ENCODE peak calls at places on chromosomes 2 and 18, in eight cellular contexts. B is neural progenitor cell, K is MM.1S, G is OCI-LY7, W is PC-3, F is SK-N-SH, Z is HCT116, V is hepatocyte. T is an unnamed sample.
A peak's percentile ranks its signal among the peaks of the same experiment; 100 is the strongest.

GRCh38 chr2:48508461-48509124 is 21.4 kb upstream of the STON1 start:
- DNase-seq in B (peak; percentile 66), K (no peak), G (no peak), W (peak; percentile 21), F (no peak), Z (no peak), V (peak; percentile 54), T (peak; percentile 72)

GRCh38 chr18:47883771-47884413 is 46.6 kb downstream of the SMAD2 start:
- DNase-seq in B (no peak), K (no peak), G (no peak), W (peak; percentile 51), F (no peak), Z (no peak), V (peak; percentile 13), T (no peak)

GRCh38 chr2:210072922-210073509 is 70.6 kb downstream of the RPE start:
- DNase-seq in B (peak; percentile 9), K (peak; percentile 24), G (peak; percentile 58), W (peak; percentile 62), F (peak; percentile 18), Z (peak; percentile 35), V (peak; percentile 29), T (peak; percentile 65)

GRCh38 chr2:46824611-46825010 is 91.0 kb downstream of the MCFD2 start:
- DNase-seq in B (no peak), K (no peak), G (no peak), W (no peak), F (no peak), Z (no peak), V (no peak), T (no peak)

GRCh38 chr2:95025406-95026319 is at the start of gene MAL:
- DNase-seq in B (peak; percentile 31), K (no peak), G (no peak), W (no peak), F (peak; percentile 49), Z (no peak), V (no peak), T (peak; percentile 84)

GRCh38 chr2:134433934-134434333 is 180.1 kb downstream of the MGAT5 start:
- DNase-seq in B (no peak), K (no peak), G (no peak), W (no peak), F (no peak), Z (no peak), V (no peak), T (no peak)

GRCh38 chr2:141522702-141523101 is 608.1 kb downstream of the LRP1B start:
- DNase-seq in B (no peak), K (no peak), G (no peak), W (no peak), F (peak; percentile 17), Z (no peak), V (no peak), T (no peak)

GRCh38 chr2:83850071-83850725 is 608.9 kb downstream of the SUCLG1 start:
- DNase-seq in B (no peak), K (no peak), G (no peak), W (no peak), F (no peak), Z (no peak), V (no peak), T (no peak)

GRCh38 chr2:182426082-182426914 is 538 bp downstream of the PDE1A start:
- DNase-seq in B (no peak), K (no peak), G (no peak), W (no peak), F (no peak), Z (no peak), V (peak; percentile 6), T (no peak)

GRCh38 chr2:170845343-170845742 is 28.7 kb downstream of the GAD1 start:
- DNase-seq in B (peak; percentile 55), K (no peak), G (peak; percentile 21), W (no peak), F (no peak), Z (peak; percentile 10), V (no peak), T (peak; percentile 84)

GRCh38 chr2:191030521-191031154 is 16.7 kb upstream of the STAT1 start:
- DNase-seq in B (peak; percentile 67), K (peak; percentile 54), G (peak; percentile 63), W (peak; percentile 64), F (peak; percentile 57), Z (no peak), V (peak; percentile 67), T (peak; percentile 77)

GRCh38 chr2:70696142-70696541 is 71.9 kb downstream of the ADD2 start:
- DNase-seq in B (no peak), K (no peak), G (no peak), W (no peak), F (no peak), Z (no peak), V (no peak), T (no peak)
- H3K36me3 ChIP-seq in B (no peaks in the 10 kb centered on the region), K (no peaks in the 10 kb centered on the region), G (no peaks in the 10 kb centered on the region), W (no peaks in the 10 kb centered on the region), F (no peaks in the 10 kb centered on the region), Z (no peaks in the 10 kb centered on the region), V (no peaks in the 10 kb centered on the region), T (peaks cover 22% of the 10 kb centered on the region)

GRCh38 chr2:216034065-216034464 is 20.7 kb upstream of the MREG start:
- DNase-seq in B (peak; percentile 60), K (peak; percentile 76), G (peak; percentile 69), W (peak; percentile 84), F (peak; percentile 68), Z (peak; percentile 54), V (peak; percentile 73), T (peak; percentile 84)

GRCh38 chr2:216030210-216030609 is 16.9 kb upstream of the MREG start:
- DNase-seq in B (no peak), K (no peak), G (no peak), W (no peak), F (no peak), Z (no peak), V (no peak), T (no peak)

GRCh38 chr2:216033403-216033802 is 20.1 kb upstream of the MREG start:
- DNase-seq in B (no peak), K (no peak), G (no peak), W (no peak), F (no peak), Z (no peak), V (no peak), T (no peak)

GRCh38 chr2:216031960-216032689 is 18.8 kb upstream of the MREG start:
- DNase-seq in B (no peak), K (no peak), G (no peak), W (peak; percentile 49), F (no peak), Z (no peak), V (no peak), T (no peak)

DNA sequence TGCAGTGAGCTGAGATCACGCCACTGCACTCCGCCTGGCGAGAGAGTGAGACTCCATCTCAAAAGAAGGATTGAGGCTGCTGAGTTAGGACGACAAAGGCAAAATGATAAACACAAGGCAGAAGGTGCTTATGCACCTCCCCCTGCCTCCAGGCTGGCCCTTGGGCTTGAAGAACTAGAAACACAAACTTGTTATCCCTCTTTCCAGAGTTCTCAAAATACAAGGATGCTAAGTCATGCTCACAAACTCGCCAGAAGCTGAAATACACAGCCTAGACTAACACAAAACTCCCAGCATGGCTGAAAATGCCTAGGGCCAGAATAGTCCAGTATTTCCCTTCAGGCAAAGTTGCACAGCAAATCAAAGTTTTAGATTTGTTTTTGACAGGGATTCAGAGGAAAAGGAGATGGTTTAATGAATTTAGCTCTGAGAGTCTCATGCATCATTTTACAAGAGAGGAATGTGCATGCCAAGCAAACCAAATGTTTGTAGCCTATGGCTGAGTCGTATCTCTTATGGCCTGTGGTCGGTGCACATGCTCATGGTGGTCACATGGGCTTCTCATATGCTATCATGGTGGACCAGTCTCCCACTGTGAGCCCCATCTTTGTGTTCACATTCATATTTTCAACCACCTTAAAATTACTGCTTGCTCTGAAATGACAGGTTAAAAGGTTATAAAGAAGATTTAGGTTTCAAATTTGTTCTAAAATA is 16.2 kb upstream of the MREG start:
- DNase-seq in B (no peak), K (no peak), G (no peak), W (peak; percentile 43), F (no peak), Z (no peak), V (no peak), T (no peak)
- TF ChIP-seq EZH2phosphoT487 in B (no peak), K (no peak), G (no peak), W (no peak), F (no peak), Z (no peak), V (no peak), T (no peak)

GRCh38 chr18:36067118-36067957 is at the start of gene RPRD1A:
- DNase-seq in B (peak; percentile 97), K (peak; percentile 95), G (peak; percentile 88), W (peak; percentile 75), F (peak; percentile 99), Z (peak; percentile 86), V (peak; percentile 98), T (peak; percentile 99)
- TF ChIP-seq CTCF in B (no peak), K (no peak), G (no peak), W (no peak), F (no peak), Z (no peak), V (no peak), T (no peak)

GRCh38 chr18:58348947-58349346 is 279.9 kb downstream of the ALPK2 start:
- DNase-seq in B (no peak), K (no peak), G (no peak), W (no peak), F (no peak), Z (no peak), V (no peak), T (no peak)
- H3K36me3 ChIP-seq in B (no peaks in the 10 kb centered on the region), K (no peaks in the 10 kb centered on the region), G (no peaks in the 10 kb centered on the region), W (peaks cover 52% of the 10 kb centered on the region), F (peaks cover 2% of the 10 kb centered on the region), Z (peaks cover 8% of the 10 kb centered on the region), V (peaks cover 12% of the 10 kb centered on the region), T (peaks cover 17% of the 10 kb centered on the region)

DNA sequence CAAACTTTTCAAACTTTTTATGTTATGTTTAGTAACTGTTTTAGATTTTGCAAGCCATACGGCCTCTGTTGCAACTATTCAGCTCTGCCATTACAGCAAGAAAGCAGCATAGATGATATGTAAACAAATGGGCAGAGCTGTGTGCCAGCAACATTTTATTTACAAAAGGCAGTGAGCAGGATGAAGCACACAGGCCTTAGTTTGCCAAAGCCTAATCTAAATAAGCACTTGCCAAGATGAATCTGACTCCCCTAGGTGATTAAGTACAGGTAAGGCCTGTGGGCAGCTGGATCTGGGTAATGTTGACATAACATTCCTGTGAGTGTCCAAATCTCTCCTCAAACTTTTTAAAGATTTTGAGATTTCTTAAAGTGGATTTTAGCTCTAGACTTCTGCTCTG is 32.3 kb upstream of the MRPS9 start:
- DNase-seq in B (no peak), K (no peak), G (no peak), W (peak; percentile 90), F (no peak), Z (no peak), V (peak; percentile 6), T (no peak)
- TF ChIP-seq EZH2phosphoT487 in B (no peak), K (no peak), G (no peak), W (no peak), F (no peak), Z (no peak), V (no peak), T (no peak)